ENCODE peak calls at places on chromosomes 7 and 10, in five cellular contexts. L is fibroblast of the aortic adventitia, H is psoas muscle, U is mucosa of descending colon, A is endothelial cell of umbilical vein. Y is an unnamed sample.

GRCh38 chr7:1693419-1693990 is 23.4 kb downstream of the ELFN1 start:
- DNase-seq in A (no peak), L (no peak), U (no peak), H (peak; percentile 51), Y (no peak)

GRCh38 chr10:84294766-84295447 is 33.5 kb upstream of the CCSER2 start:
- DNase-seq in L (peak; percentile 39), U (no peak), H (no peak), A (no peak), Y (no peak)

GRCh38 chr7:12321248-12321647 is 82.4 kb downstream of the VWDE start:
- DNase-seq in L (peak; percentile 31), A (no peak), H (no peak), U (no peak), Y (no peak)

GRCh38 chr7:95690367-95690947 is 81.9 kb upstream of the DYNC1I1 start:
- DNase-seq in U (no peak), A (peak; percentile 59), L (peak; percentile 59), H (no peak), Y (peak; percentile 51)

GRCh38 chr10:61024801-61025201 is 80.8 kb upstream of the RHOBTB1 start:
- DNase-seq in A (no peak), U (no peak), H (no peak), L (no peak), Y (peak; percentile 24)

GRCh38 chr7:106582365-106582764 is 78.6 kb downstream of the CCDC71L start:
- DNase-seq in H (no peak), L (no peak), U (no peak), A (no peak), Y (no peak)

GRCh38 chr7:110856704-110857103 is 234.2 kb upstream of the LRRN3 start:
- DNase-seq in U (no peak), H (no peak), A (no peak), L (no peak), Y (peak; percentile 15)

GRCh38 chr10:17216217-17216900 is 11.7 kb upstream of the VIM start:
- DNase-seq in A (peak; percentile 98), L (peak; percentile 98), U (no peak), H (no peak), Y (peak; percentile 95)

GRCh38 chr7:22667562-22668239 is 59.3 kb upstream of the IL6 start:
- DNase-seq in L (peak; percentile 83), U (no peak), A (peak; percentile 83), H (no peak), Y (peak; percentile 66)

GRCh38 chr10:3220853-3221252 is 48.3 kb upstream of the PITRM1 start:
- DNase-seq in A (no peak), H (no peak), U (no peak), L (no peak), Y (peak; percentile 81)

GRCh38 chr7:34851431-34851830 is 185.9 kb downstream of the DPY19L1 start:
- DNase-seq in H (no peak), A (no peak), U (no peak), L (no peak), Y (no peak)

GRCh38 chr10:131492211-131492610 is 180.7 kb upstream of the TCERG1L start:
- DNase-seq in L (no peak), H (no peak), A (no peak), U (no peak), Y (no peak)

GRCh38 chr10:103659674-103660363 is 166.3 kb downstream of the NEURL1 start:
- DNase-seq in H (no peak), L (peak; percentile 90), A (peak; percentile 52), U (peak; percentile 67), Y (peak; percentile 88)

GRCh38 chr10:19931886-19932285 is 115.7 kb downstream of the PLXDC2 start:
- DNase-seq in A (peak; percentile 83), L (no peak), H (no peak), U (no peak), Y (no peak)

GRCh38 chr7:56105508-56105907 is 768 bp downstream of the CHCHD2 start:
- DNase-seq in H (no peak), A (peak; percentile 69), U (peak; percentile 50), L (peak; percentile 77), Y (peak; percentile 77)

GRCh38 chr7:85471740-85472139 is 284.9 kb upstream of the SEMA3D start:
- DNase-seq in U (no peak), L (no peak), H (no peak), A (peak; percentile 3), Y (peak; percentile 43)

GRCh38 chr7:108293190-108293612 is 163.0 kb downstream of the NRCAM start:
- DNase-seq in H (no peak), U (no peak), A (peak; percentile 91), L (peak; percentile 50), Y (no peak)

GRCh38 chr10:70232155-70232858 is 922 bp downstream of the PPA1 start:
- DNase-seq in L (peak; percentile 57), A (peak; percentile 74), U (peak; percentile 81), H (peak; percentile 62), Y (peak; percentile 48)

GRCh38 chr10:21508987-21509334 is 16.5 kb downstream of the SKIDA1 start:
- DNase-seq in U (no peak), L (no peak), A (no peak), H (no peak), Y (no peak)

GRCh38 chr7:82339958-82340357 is 103.6 kb downstream of the CACNA2D1 start:
- DNase-seq in H (no peak), A (no peak), U (no peak), L (no peak), Y (no peak)

GRCh38 chr10:34102917-34103506 is 712.1 kb downstream of the PARD3 start:
- DNase-seq in H (no peak), L (peak; percentile 92), U (no peak), A (no peak), Y (no peak)

GRCh38 chr10:94533027-94533426 is 12.6 kb upstream of the HELLS start:
- DNase-seq in H (no peak), L (no peak), A (no peak), U (no peak), Y (no peak)

GRCh38 chr7:157515342-157516041 is 178.7 kb downstream of the DNAJB6 start:
- DNase-seq in U (no peak), A (no peak), L (no peak), H (peak; percentile 34), Y (no peak)

GRCh38 chr10:95742529-95742884 is 13.5 kb upstream of the ENTPD1 start:
- DNase-seq in H (no peak), A (peak; percentile 96), L (peak; percentile 49), U (peak; percentile 74), Y (peak; percentile 73)

GRCh38 chr7:158581440-158582088 is 6.1 kb downstream of the PTPRN2 start:
- DNase-seq in H (no peak), L (no peak), U (peak; percentile 61), A (no peak), Y (no peak)

GRCh38 chr10:23344251-23344841 is at the start of gene C10orf67:
- DNase-seq in L (peak; percentile 20), U (peak; percentile 35), H (peak; percentile 58), A (no peak), Y (peak; percentile 39)

GRCh38 chr7:46583606-46584005 is 662.5 kb upstream of the IGFBP3 start:
- DNase-seq in L (peak; percentile 68), U (no peak), A (no peak), H (no peak), Y (no peak)

GRCh38 chr10:113096111-113097045 is 146.3 kb downstream of the TCF7L2 start:
- DNase-seq in A (no peak), L (peak; percentile 70), U (no peak), H (peak; percentile 59), Y (no peak)

GRCh38 chr10:121077331-121077730 is 226.2 kb downstream of the WDR11 start:
- DNase-seq in H (peak; percentile 64), A (no peak), L (no peak), U (no peak), Y (no peak)

GRCh38 chr10:72319416-72320254 is 35.1 kb downstream of the DNAJB12 start:
- DNase-seq in L (peak; percentile 92), H (peak; percentile 97), U (peak; percentile 90), A (peak; percentile 98), Y (peak; percentile 82)

DNA sequence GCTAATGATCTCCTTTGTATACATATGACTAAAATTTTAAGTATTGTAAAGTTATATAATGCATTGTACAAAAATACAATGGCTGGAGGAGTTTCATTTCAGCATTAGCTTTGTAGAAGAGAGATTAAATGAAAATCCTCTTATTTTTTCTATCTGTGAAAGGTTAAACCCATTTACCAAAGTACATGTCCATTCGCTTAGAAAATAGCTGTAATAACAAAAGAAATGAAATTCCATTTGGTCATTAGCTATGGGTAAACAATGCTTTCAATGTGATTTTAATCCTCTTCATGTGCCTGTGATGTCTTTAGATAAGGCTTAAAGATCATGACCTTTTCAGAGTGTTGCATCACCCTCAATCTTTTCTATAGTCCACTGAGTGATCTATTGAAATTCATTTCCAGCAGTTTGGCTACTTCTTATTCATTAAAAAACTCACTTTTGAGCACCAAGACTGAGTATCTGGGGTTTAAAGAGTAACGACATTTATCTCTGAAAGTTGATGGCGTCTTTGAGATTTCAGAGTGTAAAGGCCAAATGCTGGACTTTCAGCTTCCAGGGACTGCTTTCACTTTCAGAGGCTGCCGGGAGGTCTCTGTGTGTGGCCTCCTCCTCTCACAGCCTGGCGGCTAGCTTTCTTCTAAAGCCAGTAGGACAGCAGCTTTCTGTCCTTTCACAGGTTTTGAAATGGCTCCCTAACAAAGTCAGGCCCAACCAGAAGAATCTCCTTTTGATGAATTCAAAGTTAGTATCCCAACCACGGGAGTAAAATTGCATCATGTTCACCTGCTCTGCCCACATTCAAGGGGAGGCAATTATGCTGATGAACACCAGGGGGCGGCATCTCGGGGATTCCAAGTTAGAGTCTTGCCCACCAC is 701.4 kb upstream of the COBL start:
- DNase-seq in L (no peak), A (peak; percentile 18), H (no peak), U (peak; percentile 14), Y (no peak)
- H3K4me3 ChIP-seq in L (no peak overlapping the region), A (no peak overlapping the region), H (no peak overlapping the region), U (no peak overlapping the region), Y (no peak overlapping the region)

GRCh38 chr10:42630537-42631134 is 7.7 kb downstream of the ZNF33B start:
- DNase-seq in U (no peak), H (no peak), L (no peak), A (no peak), Y (no peak)
- TF ChIP-seq CTCF in U (no peak), H (no peak), L (no peak), A (no peak), Y (no peak)

GRCh38 chr10:128018236-128018635 is 108.0 kb downstream of the MKI67 start:
- DNase-seq in U (no peak), L (peak; percentile 12), H (no peak), A (peak; percentile 73), Y (peak; percentile 35)

GRCh38 chr10:128018704-128019103 is 107.5 kb downstream of the MKI67 start:
- DNase-seq in A (no peak), L (no peak), U (no peak), H (no peak), Y (no peak)

GRCh38 chr10:128016423-128017060 is 109.6 kb downstream of the PTPRE start:
- DNase-seq in H (no peak), A (no peak), U (no peak), L (no peak), Y (no peak)

GRCh38 chr10:128013626-128014025 is 106.7 kb downstream of the PTPRE start:
- DNase-seq in L (no peak), A (peak; percentile 50), H (no peak), U (no peak), Y (no peak)

GRCh38 chr10:128017825-128018224 is 108.4 kb downstream of the MKI67 start:
- DNase-seq in L (no peak), H (no peak), A (no peak), U (no peak), Y (no peak)
- H3K4me3 ChIP-seq in L (no peak overlapping the region), H (no peak overlapping the region), A (no peak overlapping the region), U (no peak overlapping the region), Y (no peak overlapping the region)

DNA sequence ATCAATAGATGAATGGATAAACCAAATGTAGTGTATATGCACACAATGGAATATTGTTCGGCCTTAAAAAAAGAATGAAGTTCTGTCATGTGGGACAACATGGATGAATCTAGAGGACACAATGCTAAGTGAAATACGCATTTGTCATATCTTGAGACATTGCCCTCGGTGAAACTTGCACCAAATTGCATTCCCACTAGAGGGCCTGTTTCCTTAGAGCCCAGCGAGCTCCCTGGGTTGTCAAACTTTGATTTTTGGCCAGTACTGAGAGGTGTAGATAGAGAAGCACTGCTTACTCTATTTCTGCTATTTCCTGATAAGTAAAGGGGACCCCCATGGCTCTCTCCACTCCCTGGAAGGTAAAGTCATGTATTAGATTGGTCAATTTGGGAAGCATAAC is 157.1 kb downstream of the GPAM start:
- DNase-seq in A (no peak), U (no peak), H (no peak), L (no peak), Y (no peak)
- TF ChIP-seq CTCF in A (no peak), U (no peak), H (no peak), L (peak; percentile 5), Y (no peak)

Y was measured in brain microvascular endothelial cell.